ENCODE peak calls at places on chromosomes 7 and 10, in six cellular contexts. M is right lobe of liver, N is upper lobe of left lung, H is GM12878, U is HCT116, L is H1. R is an unnamed sample.

GRCh38 chr10:75202321-75203096 is 8.1 kb upstream of the VDAC2 start:
- DNase-seq in H (no peak), M (peak; percentile 68), U (no peak), N (no peak), L (no peak), R (no peak)

GRCh38 chr7:44572771-44573170 is 937 bp downstream of the DDX56 start:
- DNase-seq in U (no peak), L (no peak), H (no peak), N (no peak), M (no peak), R (no peak)

GRCh38 chr10:121956111-121957061 is 18.6 kb downstream of the NSMCE4A start:
- DNase-seq in U (no peak), M (no peak), N (no peak), H (no peak), L (no peak), R (no peak)

GRCh38 chr7:27921081-27921836 is 181.3 kb downstream of the TAX1BP1 start:
- DNase-seq in N (no peak), M (no peak), U (peak; percentile 71), L (peak; percentile 41), H (peak; percentile 48), R (peak; percentile 89)

GRCh38 chr10:122054046-122055025 is 65.4 kb downstream of the TACC2 start:
- DNase-seq in M (peak; percentile 63), H (no peak), U (peak; percentile 57), L (no peak), N (no peak), R (peak; percentile 75)

GRCh38 chr10:121661451-121661851 is 63.2 kb upstream of the FGFR2 start:
- DNase-seq in M (no peak), N (peak; percentile 62), L (no peak), U (no peak), H (no peak), R (no peak)

GRCh38 chr10:38027992-38028391 is 17.5 kb downstream of the ZNF33A start:
- DNase-seq in L (no peak), M (no peak), H (no peak), N (no peak), U (peak; percentile 52), R (peak; percentile 36)

GRCh38 chr7:130350945-130351663 is 6.5 kb downstream of the CPA5 start:
- DNase-seq in H (peak; percentile 46), U (no peak), L (no peak), N (no peak), M (no peak), R (no peak)

GRCh38 chr10:101986277-101986971 is 69.5 kb downstream of the ARMH3 start:
- DNase-seq in U (no peak), N (no peak), H (no peak), M (peak; percentile 64), L (no peak), R (no peak)

GRCh38 chr7:116075351-116076145 is 45.0 kb upstream of the TFEC start:
- DNase-seq in U (no peak), H (no peak), L (no peak), M (no peak), N (no peak), R (no peak)

GRCh38 chr7:77684030-77684429 is 12.2 kb upstream of the RSBN1L start:
- DNase-seq in U (no peak), N (no peak), H (no peak), L (no peak), M (no peak), R (no peak)

GRCh38 chr7:130008941-130009847 is 42.0 kb downstream of the ZC3HC1 start:
- DNase-seq in L (no peak), N (no peak), U (peak; percentile 91), H (no peak), M (no peak), R (no peak)

GRCh38 chr7:44391171-44391570 is 65.8 kb upstream of the CAMK2B start:
- DNase-seq in M (no peak), N (no peak), H (no peak), U (no peak), L (no peak), R (no peak)

GRCh38 chr10:10785627-10786333 is 231.9 kb upstream of the CELF2 start:
- DNase-seq in L (no peak), M (no peak), N (no peak), U (no peak), H (no peak), R (no peak)

GRCh38 chr10:119412244-119412750 is 130.2 kb downstream of the RGS10 start:
- DNase-seq in L (no peak), M (peak; percentile 63), U (no peak), H (no peak), N (peak; percentile 91), R (no peak)

GRCh38 chr7:131047651-131048304 is 279.9 kb upstream of the MKLN1 start:
- DNase-seq in H (no peak), N (no peak), M (no peak), L (no peak), U (no peak), R (no peak)

GRCh38 chr7:98216941-98217622 is 5.8 kb downstream of the BHLHA15 start:
- DNase-seq in M (peak; percentile 13), L (no peak), H (no peak), N (no peak), U (no peak), R (no peak)
- TF ChIP-seq POLR2A in M (no peak), L (no peak), H (no peak), N (no peak), U (no peak), R (no peak)

DNA sequence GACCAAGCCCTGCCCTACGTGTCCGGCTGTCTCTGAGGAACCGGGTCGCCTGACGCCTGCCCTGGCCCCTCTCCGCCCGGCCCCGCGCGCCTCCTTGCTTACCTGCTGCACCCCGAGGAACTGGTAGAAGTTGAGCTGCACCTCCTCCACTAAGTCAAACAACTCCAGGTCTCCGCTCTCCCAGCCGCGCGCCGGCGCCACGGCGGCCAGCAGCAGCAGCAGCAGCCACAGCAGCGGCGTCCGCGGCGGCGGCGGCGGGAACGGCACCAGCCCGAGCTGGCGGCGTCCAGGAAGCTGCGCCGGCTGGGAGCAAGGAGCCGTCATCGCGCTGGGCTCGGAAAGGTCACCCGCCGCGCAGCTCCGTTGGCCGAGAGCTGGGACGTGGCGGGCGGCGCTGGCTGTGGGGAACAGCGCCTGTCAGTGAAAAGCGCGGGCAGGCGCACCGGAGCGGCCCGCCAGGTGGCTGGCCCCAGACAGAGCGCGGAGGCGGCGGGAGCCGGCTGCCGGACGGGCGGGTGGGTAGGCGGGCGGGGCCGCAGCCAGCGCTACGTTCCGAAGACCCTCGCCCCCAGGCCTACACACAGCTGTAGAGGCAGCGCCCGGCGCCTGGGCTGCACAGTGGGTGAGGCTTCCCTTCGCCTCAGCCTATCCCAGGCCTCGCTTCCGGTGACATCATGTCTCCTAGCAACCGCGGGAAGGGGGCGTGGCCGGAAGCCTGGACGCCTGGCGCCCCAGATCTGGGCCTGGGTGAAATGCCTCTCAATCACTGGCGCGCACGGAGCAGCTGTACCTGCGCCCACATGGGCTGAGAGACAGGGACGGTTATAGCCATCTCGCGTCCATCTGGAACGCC is at the start of gene DNAJC1:
- DNase-seq in H (peak; percentile 83), U (peak; percentile 87), L (peak; percentile 89), N (peak; percentile 98), M (peak; percentile 98), R (peak; percentile 92)
- H3K4me3 ChIP-seq in H (peak within 1 kb of the TSS; percentile 78), U (peak within 1 kb of the TSS; percentile 82), L (peak within 1 kb of the TSS; percentile 85), N (peak within 1 kb of the TSS; percentile 97), M (peak within 1 kb of the TSS; percentile 82), R (peak within 1 kb of the TSS; percentile 81)

GRCh38 chr10:13890233-13890616 is 303.5 kb downstream of the PRPF18 start:
- DNase-seq in L (no peak), M (no peak), H (no peak), U (no peak), N (no peak), R (no peak)
- TF ChIP-seq POLR2A in L (no peak), M (no peak), H (no peak), U (no peak), N (no peak), R (no peak)

GRCh38 chr10:70459061-70459770 is 17.7 kb upstream of the NODAL start:
- DNase-seq in N (no peak), H (no peak), L (no peak), M (no peak), U (no peak), R (peak; percentile 84)

GRCh38 chr10:70458329-70459060 is 17.0 kb upstream of the NODAL start:
- DNase-seq in N (peak; percentile 93), U (no peak), H (no peak), M (peak; percentile 73), L (no peak), R (peak; percentile 83)

GRCh38 chr10:70456164-70456563 is 14.7 kb upstream of the NODAL start:
- DNase-seq in M (no peak), N (no peak), H (no peak), L (no peak), U (no peak), R (peak; percentile 30)

GRCh38 chr10:70459771-70460490 is 18.4 kb upstream of the NODAL start:
- DNase-seq in M (no peak), N (no peak), U (no peak), L (no peak), H (no peak), R (no peak)

GRCh38 chr10:70457759-70458305 is 16.4 kb upstream of the NODAL start:
- DNase-seq in H (no peak), N (no peak), U (no peak), L (no peak), M (no peak), R (no peak)
- H3K4me3 ChIP-seq in H (no peak overlapping the region), N (peak overlapping the region; percentile 26), U (no peak overlapping the region), L (peak overlapping the region; percentile 55), M (no peak overlapping the region), R (no peak overlapping the region)

DNA sequence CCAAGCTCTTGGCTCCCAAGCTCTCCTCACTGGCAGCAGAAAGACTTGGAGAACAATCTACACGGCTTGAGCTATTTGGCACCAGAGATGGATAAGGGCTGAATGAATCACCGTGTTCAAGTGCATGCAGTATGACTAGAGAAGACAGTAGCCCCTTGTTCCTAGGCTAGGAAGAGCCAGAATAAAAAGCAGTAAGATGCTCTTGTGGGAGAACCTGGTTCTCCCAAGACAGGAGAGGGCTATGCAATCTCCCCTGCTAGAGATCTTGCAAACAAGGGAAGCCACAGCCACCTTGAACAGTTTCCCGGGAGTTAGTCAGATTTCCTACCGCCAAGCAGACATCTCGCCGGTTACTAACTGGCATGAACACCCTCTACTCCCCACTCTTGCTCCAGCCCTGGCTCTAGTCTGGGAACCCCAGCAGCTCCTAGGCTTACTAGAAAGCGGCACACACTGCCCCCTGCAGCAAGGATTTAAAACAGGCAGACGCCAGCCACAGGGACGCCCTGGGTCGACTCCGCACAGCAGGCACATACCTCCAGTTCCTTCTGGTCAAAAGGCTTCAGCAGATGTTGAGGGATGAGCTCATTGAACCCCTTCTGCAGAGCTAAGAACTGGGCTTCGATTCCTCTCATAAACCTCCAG is 107.3 kb downstream of the SMURF1 start:
- DNase-seq in N (no peak), M (no peak), U (no peak), H (no peak), L (peak; percentile 41), R (peak; percentile 54)
- TF ChIP-seq POLR2A in N (no peak), M (no peak), U (no peak), H (no peak), L (no peak), R (no peak)

GRCh38 chr7:55254242-55254595 is 110.9 kb upstream of the LANCL2 start:
- DNase-seq in L (no peak), U (no peak), M (peak; percentile 32), H (no peak), N (no peak), R (no peak)
- H3K4me3 ChIP-seq in L (peak overlapping the region; percentile 55), U (no peak overlapping the region), M (peak overlapping the region; percentile 71), H (no peak overlapping the region), N (peak overlapping the region; percentile 48), R (no peak overlapping the region)